ENCODE peak calls at places on chromosomes 4 and X, in six cellular contexts. One of them, this sample, is unnamed.

GRCh38 chr4:117085185-117085701 is at the start of gene TRAM1L1:
- DNase-seq in cardiac muscle cell: peak; percentile 81
- DNase-seq in upper lobe of right lung: peak; percentile 85
- DNase-seq in tibial artery: peak; percentile 18
- DNase-seq in SK-N-SH: peak; percentile 92
- DNase-seq in HCT116: no peak
- DNase-seq in this sample: peak; percentile 61

GRCh38 chr4:53907772-53908171 is 156.6 kb downstream of the CHIC2 start:
- DNase-seq in cardiac muscle cell: no peak
- DNase-seq in upper lobe of right lung: no peak
- DNase-seq in tibial artery: no peak
- DNase-seq in SK-N-SH: no peak
- DNase-seq in HCT116: no peak
- DNase-seq in this sample: no peak

GRCh38 chr4:88660446-88661294 is 37.0 kb downstream of the NAP1L5 start:
- DNase-seq in cardiac muscle cell: no peak
- DNase-seq in upper lobe of right lung: no peak
- DNase-seq in tibial artery: no peak
- DNase-seq in SK-N-SH: no peak
- DNase-seq in HCT116: no peak
- DNase-seq in this sample: no peak

GRCh38 chr4:83231620-83232056 is 53.0 kb downstream of the COQ2 start:
- DNase-seq in cardiac muscle cell: no peak
- DNase-seq in upper lobe of right lung: no peak
- DNase-seq in tibial artery: no peak
- DNase-seq in SK-N-SH: no peak
- DNase-seq in HCT116: no peak
- DNase-seq in this sample: no peak

GRCh38 chrX:44035576-44035975 is 62.4 kb upstream of the NDP start:
- DNase-seq in cardiac muscle cell: no peak
- DNase-seq in upper lobe of right lung: no peak
- DNase-seq in tibial artery: no peak
- DNase-seq in SK-N-SH: no peak
- DNase-seq in HCT116: no peak
- DNase-seq in this sample: no peak

GRCh38 chrX:51779306-51779705 is 36.1 kb downstream of the GSPT2 start:
- DNase-seq in cardiac muscle cell: no peak
- DNase-seq in upper lobe of right lung: no peak
- DNase-seq in tibial artery: no peak
- DNase-seq in SK-N-SH: no peak
- DNase-seq in HCT116: no peak
- DNase-seq in this sample: no peak

GRCh38 chrX:106901341-106901740 is 1.8 kb downstream of the RIPPLY1 start:
- DNase-seq in cardiac muscle cell: no peak
- DNase-seq in upper lobe of right lung: no peak
- DNase-seq in tibial artery: no peak
- DNase-seq in SK-N-SH: no peak
- DNase-seq in HCT116: no peak
- DNase-seq in this sample: no peak

GRCh38 chr4:2787230-2788100 is 5.4 kb upstream of the SH3BP2 start:
- DNase-seq in cardiac muscle cell: no peak
- DNase-seq in upper lobe of right lung: peak; percentile 75
- DNase-seq in tibial artery: peak; percentile 55
- DNase-seq in SK-N-SH: peak; percentile 33
- DNase-seq in HCT116: no peak
- DNase-seq in this sample: peak; percentile 80

GRCh38 chr4:136918772-136919171 is 613.5 kb downstream of the PCDH18 start:
- DNase-seq in cardiac muscle cell: no peak
- DNase-seq in upper lobe of right lung: no peak
- DNase-seq in tibial artery: no peak
- DNase-seq in SK-N-SH: no peak
- DNase-seq in HCT116: no peak
- DNase-seq in this sample: peak; percentile 24

GRCh38 chrX:9865804-9866471 is 79.7 kb downstream of the SHROOM2 start:
- DNase-seq in cardiac muscle cell: no peak
- DNase-seq in upper lobe of right lung: no peak
- DNase-seq in tibial artery: no peak
- DNase-seq in SK-N-SH: no peak
- DNase-seq in HCT116: peak; percentile 87
- DNase-seq in this sample: no peak

GRCh38 chrX:103063918-103064434 is at the start of gene BEX1:
- DNase-seq in cardiac muscle cell: peak; percentile 74
- DNase-seq in upper lobe of right lung: peak; percentile 63
- DNase-seq in tibial artery: no peak
- DNase-seq in SK-N-SH: peak; percentile 86
- DNase-seq in HCT116: no peak
- DNase-seq in this sample: no peak

GRCh38 chr4:76665139-76665538 is 230.1 kb downstream of the SHROOM3 start:
- DNase-seq in cardiac muscle cell: no peak
- DNase-seq in upper lobe of right lung: no peak
- DNase-seq in tibial artery: no peak
- DNase-seq in SK-N-SH: no peak
- DNase-seq in HCT116: peak; percentile 82
- DNase-seq in this sample: no peak

GRCh38 chrX:11591712-11592351 is 73.9 kb downstream of the ARHGAP6 start:
- DNase-seq in cardiac muscle cell: no peak
- DNase-seq in upper lobe of right lung: no peak
- DNase-seq in tibial artery: no peak
- DNase-seq in SK-N-SH: no peak
- DNase-seq in HCT116: no peak
- DNase-seq in this sample: no peak

GRCh38 chr4:39415678-39416283 is 9.1 kb downstream of the KLB start:
- DNase-seq in cardiac muscle cell: no peak
- DNase-seq in upper lobe of right lung: no peak
- DNase-seq in tibial artery: no peak
- DNase-seq in SK-N-SH: no peak
- DNase-seq in HCT116: no peak
- DNase-seq in this sample: no peak

GRCh38 chr4:109233585-109233984 is 68.9 kb downstream of the COL25A1 start:
- DNase-seq in cardiac muscle cell: no peak
- DNase-seq in upper lobe of right lung: no peak
- DNase-seq in tibial artery: no peak
- DNase-seq in SK-N-SH: no peak
- DNase-seq in HCT116: no peak
- DNase-seq in this sample: no peak

GRCh38 chr4:109235683-109236082 is 66.8 kb downstream of the COL25A1 start:
- DNase-seq in cardiac muscle cell: no peak
- DNase-seq in upper lobe of right lung: no peak
- DNase-seq in tibial artery: no peak
- DNase-seq in SK-N-SH: no peak
- DNase-seq in HCT116: no peak
- DNase-seq in this sample: no peak

GRCh38 chr4:109234596-109234995 is 67.9 kb downstream of the COL25A1 start:
- DNase-seq in cardiac muscle cell: no peak
- DNase-seq in upper lobe of right lung: no peak
- DNase-seq in tibial artery: no peak
- DNase-seq in SK-N-SH: no peak
- DNase-seq in HCT116: no peak
- DNase-seq in this sample: no peak

GRCh38 chr4:109243871-109244270 is 58.6 kb downstream of the COL25A1 start:
- DNase-seq in cardiac muscle cell: no peak
- DNase-seq in upper lobe of right lung: no peak
- DNase-seq in tibial artery: no peak
- DNase-seq in SK-N-SH: no peak
- DNase-seq in HCT116: no peak
- DNase-seq in this sample: no peak

GRCh38 chr4:109238746-109239145 is 63.7 kb downstream of the COL25A1 start:
- DNase-seq in cardiac muscle cell: no peak
- DNase-seq in upper lobe of right lung: no peak
- DNase-seq in tibial artery: no peak
- DNase-seq in SK-N-SH: no peak
- DNase-seq in HCT116: no peak
- DNase-seq in this sample: no peak
- H3K4me1 ChIP-seq in cardiac muscle cell: peaks cover 6% of the 10 kb centered on the region
- H3K4me1 ChIP-seq in upper lobe of right lung: no peaks in the 10 kb centered on the region
- H3K4me1 ChIP-seq in tibial artery: no peaks in the 10 kb centered on the region
- H3K4me1 ChIP-seq in SK-N-SH: no peaks in the 10 kb centered on the region
- H3K4me1 ChIP-seq in HCT116: no peaks in the 10 kb centered on the region
- H3K4me1 ChIP-seq in this sample: no peaks in the 10 kb centered on the region

GRCh38 chrX:54788446-54788845 is 9.6 kb downstream of the ITIH6 start:
- DNase-seq in cardiac muscle cell: no peak
- DNase-seq in upper lobe of right lung: no peak
- DNase-seq in tibial artery: no peak
- DNase-seq in SK-N-SH: no peak
- DNase-seq in HCT116: no peak
- DNase-seq in this sample: no peak

GRCh38 chrX:54786972-54787371 is 11.1 kb downstream of the ITIH6 start:
- DNase-seq in cardiac muscle cell: peak; percentile 5
- DNase-seq in upper lobe of right lung: no peak
- DNase-seq in tibial artery: no peak
- DNase-seq in SK-N-SH: no peak
- DNase-seq in HCT116: no peak
- DNase-seq in this sample: no peak

DNA sequence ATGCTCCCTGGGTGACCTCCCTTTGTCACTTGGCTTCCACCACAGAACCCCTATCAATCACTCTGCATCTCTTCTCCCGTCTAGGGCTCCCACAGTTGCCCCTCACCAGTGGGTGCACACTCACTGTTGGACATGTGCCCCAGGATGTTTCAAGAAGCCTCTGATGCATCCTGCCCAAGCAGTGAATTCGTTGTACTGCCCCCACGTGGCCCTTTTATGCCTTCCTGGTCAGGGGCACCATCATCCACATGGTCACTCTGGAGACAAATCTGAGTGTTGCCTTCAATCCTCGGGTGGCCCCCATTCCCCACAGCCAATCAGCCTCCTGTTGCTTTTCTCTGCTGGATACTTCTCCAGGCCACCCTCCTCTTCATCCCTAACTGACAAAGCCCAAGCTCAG is 12.2 kb downstream of the ITIH6 start:
- DNase-seq in cardiac muscle cell: peak; percentile 21
- DNase-seq in upper lobe of right lung: no peak
- DNase-seq in tibial artery: no peak
- DNase-seq in SK-N-SH: no peak
- DNase-seq in HCT116: no peak
- DNase-seq in this sample: no peak
- TF ChIP-seq CTCF in cardiac muscle cell: peak; percentile 28
- TF ChIP-seq CTCF in upper lobe of right lung: no peak
- TF ChIP-seq CTCF in tibial artery: no peak
- TF ChIP-seq CTCF in SK-N-SH: peak; percentile 37
- TF ChIP-seq CTCF in HCT116: peak; percentile 33
- TF ChIP-seq CTCF in this sample: no peak

GRCh38 chr4:102533916-102534315 is 32.8 kb downstream of the NFKB1 start:
- DNase-seq in cardiac muscle cell: no peak
- DNase-seq in upper lobe of right lung: no peak
- DNase-seq in tibial artery: no peak
- DNase-seq in SK-N-SH: no peak
- DNase-seq in HCT116: no peak
- DNase-seq in this sample: no peak

GRCh38 chr4:102535398-102536082 is 34.4 kb downstream of the NFKB1 start:
- DNase-seq in cardiac muscle cell: no peak
- DNase-seq in upper lobe of right lung: no peak
- DNase-seq in tibial artery: no peak
- DNase-seq in SK-N-SH: no peak
- DNase-seq in HCT116: no peak
- DNase-seq in this sample: no peak

GRCh38 chr4:102534845-102535244 is 33.7 kb downstream of the NFKB1 start:
- DNase-seq in cardiac muscle cell: no peak
- DNase-seq in upper lobe of right lung: no peak
- DNase-seq in tibial artery: no peak
- DNase-seq in SK-N-SH: no peak
- DNase-seq in HCT116: no peak
- DNase-seq in this sample: no peak

GRCh38 chr4:102537280-102537679 is 36.1 kb downstream of the NFKB1 start:
- DNase-seq in cardiac muscle cell: no peak
- DNase-seq in upper lobe of right lung: no peak
- DNase-seq in tibial artery: no peak
- DNase-seq in SK-N-SH: no peak
- DNase-seq in HCT116: no peak
- DNase-seq in this sample: no peak

DNA sequence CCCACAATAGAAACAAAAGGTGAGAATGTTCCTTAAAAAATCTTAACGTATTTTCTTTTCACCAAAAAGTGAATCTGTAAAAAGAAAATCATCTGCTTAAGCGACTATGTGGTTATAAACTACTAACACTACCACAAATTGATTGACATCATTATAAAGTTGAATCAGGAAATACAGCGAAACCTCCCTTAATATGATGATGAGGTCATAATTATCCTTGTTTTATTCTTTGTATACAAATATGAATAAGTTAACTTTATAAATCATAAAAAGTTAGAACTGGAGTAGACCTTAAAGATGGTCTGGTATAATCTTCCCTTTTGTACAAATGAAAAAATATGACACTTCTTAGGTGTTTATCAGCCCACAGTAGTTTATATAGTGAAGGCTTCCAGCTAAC is 35.6 kb downstream of the NFKB1 start:
- DNase-seq in cardiac muscle cell: no peak
- DNase-seq in upper lobe of right lung: no peak
- DNase-seq in tibial artery: no peak
- DNase-seq in SK-N-SH: no peak
- DNase-seq in HCT116: no peak
- DNase-seq in this sample: no peak
- H3K4me1 ChIP-seq in cardiac muscle cell: peaks cover under 1% of the 10 kb centered on the region
- H3K4me1 ChIP-seq in upper lobe of right lung: no peaks in the 10 kb centered on the region
- H3K4me1 ChIP-seq in tibial artery: no peaks in the 10 kb centered on the region
- H3K4me1 ChIP-seq in SK-N-SH: peaks cover 4% of the 10 kb centered on the region
- H3K4me1 ChIP-seq in HCT116: peaks cover 6% of the 10 kb centered on the region
- H3K4me1 ChIP-seq in this sample: no peaks in the 10 kb centered on the region

DNA sequence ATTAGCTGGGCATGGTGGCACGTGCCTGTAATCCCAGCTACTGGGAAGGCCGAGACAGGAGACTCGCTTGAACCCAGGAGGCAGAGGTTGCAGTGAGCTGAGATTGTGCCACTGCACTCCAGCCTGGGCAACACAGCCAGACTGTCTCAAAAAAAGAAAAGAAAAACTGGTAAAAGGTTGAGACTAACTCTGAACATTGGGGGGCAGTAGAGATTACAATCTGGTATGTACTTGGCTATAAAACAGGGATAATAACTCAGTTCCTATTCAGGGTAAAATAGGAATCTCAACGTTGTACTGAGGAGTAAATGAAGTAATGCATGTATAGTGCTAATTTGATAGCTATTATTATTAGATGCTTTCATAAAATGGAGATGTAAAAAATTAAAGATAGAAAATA is 12.5 kb upstream of the KLF8 start:
- DNase-seq in cardiac muscle cell: no peak
- DNase-seq in upper lobe of right lung: no peak
- DNase-seq in tibial artery: no peak
- DNase-seq in SK-N-SH: no peak
- DNase-seq in HCT116: peak; percentile 12
- DNase-seq in this sample: no peak
- TF ChIP-seq CTCF in cardiac muscle cell: no peak
- TF ChIP-seq CTCF in upper lobe of right lung: peak; percentile 25
- TF ChIP-seq CTCF in tibial artery: peak; percentile 48
- TF ChIP-seq CTCF in SK-N-SH: peak; percentile 42
- TF ChIP-seq CTCF in HCT116: peak; percentile 36
- TF ChIP-seq CTCF in this sample: no peak

This sample was measured in left lung.